ENCODE peak calls at places on chromosomes 5 and 9, in eight cellular contexts. One of them, this sample, is unnamed.
A peak's percentile ranks its signal among the peaks of the same experiment; 100 is the strongest.

GRCh38 chr5:160260006-160260775 is 30.9 kb downstream of the FABP6 start:
- DNase-seq in AG04450: no peak
- DNase-seq in WERI-Rb-1: no peak
- DNase-seq in GM23248: no peak
- DNase-seq in brain microvascular endothelial cell: peak; percentile 6
- DNase-seq in dorsolateral prefrontal cortex: peak; percentile 11
- DNase-seq in PC-9: peak; percentile 35
- DNase-seq in endothelial cell of umbilical vein: no peak
- DNase-seq in this sample: no peak

GRCh38 chr9:14136047-14136446 is 177.9 kb downstream of the NFIB start:
- DNase-seq in GM23248: no peak
- DNase-seq in brain microvascular endothelial cell: no peak
- DNase-seq in AG04450: no peak
- DNase-seq in endothelial cell of umbilical vein: no peak
- DNase-seq in PC-9: no peak
- DNase-seq in dorsolateral prefrontal cortex: no peak
- DNase-seq in WERI-Rb-1: no peak
- DNase-seq in this sample: no peak

GRCh38 chr5:94632024-94632423 is 13.6 kb downstream of the SLF1 start:
- DNase-seq in AG04450: no peak
- DNase-seq in endothelial cell of umbilical vein: no peak
- DNase-seq in WERI-Rb-1: no peak
- DNase-seq in dorsolateral prefrontal cortex: no peak
- DNase-seq in PC-9: no peak
- DNase-seq in GM23248: no peak
- DNase-seq in brain microvascular endothelial cell: no peak
- DNase-seq in this sample: no peak

GRCh38 chr9:4164356-4164755 is 135.5 kb downstream of the GLIS3 start:
- DNase-seq in PC-9: no peak
- DNase-seq in dorsolateral prefrontal cortex: no peak
- DNase-seq in WERI-Rb-1: no peak
- DNase-seq in GM23248: no peak
- DNase-seq in AG04450: no peak
- DNase-seq in endothelial cell of umbilical vein: no peak
- DNase-seq in brain microvascular endothelial cell: no peak
- DNase-seq in this sample: no peak

GRCh38 chr5:32711693-32712462 is 757 bp downstream of the NPR3 start:
- DNase-seq in brain microvascular endothelial cell: peak; percentile 22
- DNase-seq in PC-9: no peak
- DNase-seq in WERI-Rb-1: no peak
- DNase-seq in endothelial cell of umbilical vein: peak; percentile 19
- DNase-seq in AG04450: no peak
- DNase-seq in GM23248: peak; percentile 85
- DNase-seq in dorsolateral prefrontal cortex: no peak
- DNase-seq in this sample: no peak

GRCh38 chr9:98107926-98108325 is 11.1 kb downstream of the TRIM14 start:
- DNase-seq in brain microvascular endothelial cell: no peak
- DNase-seq in WERI-Rb-1: no peak
- DNase-seq in AG04450: no peak
- DNase-seq in PC-9: no peak
- DNase-seq in dorsolateral prefrontal cortex: no peak
- DNase-seq in GM23248: no peak
- DNase-seq in endothelial cell of umbilical vein: no peak
- DNase-seq in this sample: no peak

GRCh38 chr5:161414896-161415295 is 131.6 kb downstream of the GABRB2 start:
- DNase-seq in PC-9: no peak
- DNase-seq in GM23248: no peak
- DNase-seq in AG04450: no peak
- DNase-seq in endothelial cell of umbilical vein: no peak
- DNase-seq in WERI-Rb-1: no peak
- DNase-seq in brain microvascular endothelial cell: no peak
- DNase-seq in dorsolateral prefrontal cortex: no peak
- DNase-seq in this sample: no peak

GRCh38 chr9:126756876-126757415 is 47.9 kb upstream of the ZBTB43 start:
- DNase-seq in dorsolateral prefrontal cortex: no peak
- DNase-seq in brain microvascular endothelial cell: no peak
- DNase-seq in WERI-Rb-1: no peak
- DNase-seq in AG04450: no peak
- DNase-seq in PC-9: no peak
- DNase-seq in endothelial cell of umbilical vein: no peak
- DNase-seq in GM23248: no peak
- DNase-seq in this sample: no peak

GRCh38 chr9:136784249-136784996 is 6.7 kb upstream of the TMEM141 start:
- DNase-seq in dorsolateral prefrontal cortex: no peak
- DNase-seq in PC-9: no peak
- DNase-seq in endothelial cell of umbilical vein: peak; percentile 28
- DNase-seq in AG04450: no peak
- DNase-seq in GM23248: peak; percentile 58
- DNase-seq in WERI-Rb-1: no peak
- DNase-seq in brain microvascular endothelial cell: no peak
- DNase-seq in this sample: no peak

GRCh38 chr9:28799876-28800275 is 1226.6 kb upstream of the C9orf72 start:
- DNase-seq in brain microvascular endothelial cell: no peak
- DNase-seq in GM23248: no peak
- DNase-seq in WERI-Rb-1: no peak
- DNase-seq in endothelial cell of umbilical vein: no peak
- DNase-seq in AG04450: no peak
- DNase-seq in dorsolateral prefrontal cortex: no peak
- DNase-seq in PC-9: no peak
- DNase-seq in this sample: no peak

GRCh38 chr5:161857358-161857757 is 9.4 kb downstream of the GABRA1 start:
- DNase-seq in PC-9: no peak
- DNase-seq in WERI-Rb-1: no peak
- DNase-seq in dorsolateral prefrontal cortex: no peak
- DNase-seq in endothelial cell of umbilical vein: no peak
- DNase-seq in AG04450: no peak
- DNase-seq in brain microvascular endothelial cell: no peak
- DNase-seq in GM23248: no peak
- DNase-seq in this sample: no peak

GRCh38 chr9:107712390-107712789 is 222.8 kb upstream of the KLF4 start:
- DNase-seq in brain microvascular endothelial cell: peak; percentile 56
- DNase-seq in GM23248: peak; percentile 70
- DNase-seq in dorsolateral prefrontal cortex: no peak
- DNase-seq in WERI-Rb-1: no peak
- DNase-seq in AG04450: no peak
- DNase-seq in endothelial cell of umbilical vein: peak; percentile 24
- DNase-seq in PC-9: peak; percentile 86
- DNase-seq in this sample: no peak

GRCh38 chr5:93585054-93585751 is 2.2 kb downstream of the NR2F1 start:
- DNase-seq in endothelial cell of umbilical vein: peak; percentile 67
- DNase-seq in WERI-Rb-1: peak; percentile 60
- DNase-seq in brain microvascular endothelial cell: no peak
- DNase-seq in AG04450: no peak
- DNase-seq in PC-9: no peak
- DNase-seq in GM23248: peak; percentile 66
- DNase-seq in dorsolateral prefrontal cortex: no peak
- DNase-seq in this sample: no peak

GRCh38 chr9:80690340-80690939 is 998.9 kb downstream of the TLE1 start:
- DNase-seq in WERI-Rb-1: no peak
- DNase-seq in GM23248: no peak
- DNase-seq in AG04450: no peak
- DNase-seq in brain microvascular endothelial cell: no peak
- DNase-seq in dorsolateral prefrontal cortex: no peak
- DNase-seq in PC-9: no peak
- DNase-seq in endothelial cell of umbilical vein: no peak
- DNase-seq in this sample: no peak

GRCh38 chr5:98292496-98292895 is 481.0 kb upstream of the RGMB start:
- DNase-seq in GM23248: peak; percentile 11
- DNase-seq in endothelial cell of umbilical vein: no peak
- DNase-seq in AG04450: no peak
- DNase-seq in PC-9: no peak
- DNase-seq in dorsolateral prefrontal cortex: no peak
- DNase-seq in brain microvascular endothelial cell: no peak
- DNase-seq in WERI-Rb-1: no peak
- DNase-seq in this sample: no peak

GRCh38 chr5:137833463-137833862 is 34.2 kb upstream of the MYOT start:
- DNase-seq in PC-9: peak; percentile 97
- DNase-seq in endothelial cell of umbilical vein: no peak
- DNase-seq in GM23248: peak; percentile 70
- DNase-seq in brain microvascular endothelial cell: peak; percentile 83
- DNase-seq in AG04450: no peak
- DNase-seq in WERI-Rb-1: peak; percentile 47
- DNase-seq in dorsolateral prefrontal cortex: no peak
- DNase-seq in this sample: no peak

GRCh38 chr5:79484731-79485130 is 29.2 kb downstream of the HOMER1 start:
- DNase-seq in AG04450: no peak
- DNase-seq in WERI-Rb-1: no peak
- DNase-seq in endothelial cell of umbilical vein: no peak
- DNase-seq in brain microvascular endothelial cell: peak; percentile 8
- DNase-seq in dorsolateral prefrontal cortex: no peak
- DNase-seq in PC-9: no peak
- DNase-seq in GM23248: peak; percentile 13
- DNase-seq in this sample: no peak

GRCh38 chr5:5199460-5199859 is 59.3 kb downstream of the ADAMTS16 start:
- DNase-seq in AG04450: no peak
- DNase-seq in PC-9: no peak
- DNase-seq in brain microvascular endothelial cell: no peak
- DNase-seq in dorsolateral prefrontal cortex: no peak
- DNase-seq in GM23248: peak; percentile 11
- DNase-seq in WERI-Rb-1: no peak
- DNase-seq in endothelial cell of umbilical vein: no peak
- DNase-seq in this sample: no peak

GRCh38 chr9:134243778-134244467 is 79.6 kb upstream of the RNU6ATAC start:
- DNase-seq in PC-9: no peak
- DNase-seq in WERI-Rb-1: no peak
- DNase-seq in brain microvascular endothelial cell: no peak
- DNase-seq in dorsolateral prefrontal cortex: no peak
- DNase-seq in GM23248: peak; percentile 55
- DNase-seq in AG04450: peak; percentile 21
- DNase-seq in endothelial cell of umbilical vein: no peak
- DNase-seq in this sample: no peak

GRCh38 chr9:23822331-23823169 is 3.5 kb downstream of the ELAVL2 start:
- DNase-seq in PC-9: no peak
- DNase-seq in AG04450: no peak
- DNase-seq in brain microvascular endothelial cell: no peak
- DNase-seq in WERI-Rb-1: no peak
- DNase-seq in dorsolateral prefrontal cortex: no peak
- DNase-seq in GM23248: no peak
- DNase-seq in endothelial cell of umbilical vein: no peak
- DNase-seq in this sample: no peak

DNA sequence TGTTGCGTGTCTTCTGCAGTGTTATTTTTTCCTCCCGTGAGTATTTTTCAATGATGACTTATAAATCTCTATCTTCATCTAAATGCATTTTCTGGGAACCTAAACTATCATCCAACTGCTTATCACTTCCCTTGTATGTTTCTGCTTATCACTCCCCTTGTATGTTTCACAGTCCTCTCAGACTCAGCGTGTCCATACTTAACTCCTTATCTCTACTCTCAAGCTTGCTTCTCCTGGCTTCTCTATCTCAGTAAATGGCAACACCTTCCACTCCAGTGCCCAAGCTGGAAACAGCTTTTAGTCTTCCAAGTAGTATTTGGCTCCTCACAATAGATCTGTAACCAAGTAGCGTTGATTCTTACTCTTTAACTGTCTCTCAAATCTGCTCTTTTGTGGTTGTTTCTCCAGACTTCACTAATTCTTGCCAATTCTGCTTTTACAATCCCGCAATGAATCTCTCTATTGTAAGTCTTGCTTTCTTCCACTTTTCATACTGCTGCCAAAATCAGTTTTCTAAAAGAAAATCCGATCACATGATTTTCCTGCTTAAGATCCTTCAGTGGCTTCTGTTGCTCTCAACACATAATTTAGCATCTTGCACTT is 33.8 kb upstream of the TXNDC8 start:
- DNase-seq in GM23248: no peak
- DNase-seq in endothelial cell of umbilical vein: no peak
- DNase-seq in WERI-Rb-1: no peak
- DNase-seq in dorsolateral prefrontal cortex: no peak
- DNase-seq in AG04450: no peak
- DNase-seq in PC-9: no peak
- DNase-seq in brain microvascular endothelial cell: no peak
- DNase-seq in this sample: no peak
- H3K27ac ChIP-seq in GM23248: no peak overlapping the region
- H3K27ac ChIP-seq in endothelial cell of umbilical vein: no peak overlapping the region
- H3K27ac ChIP-seq in WERI-Rb-1: no peak overlapping the region
- H3K27ac ChIP-seq in dorsolateral prefrontal cortex: no peak overlapping the region
- H3K27ac ChIP-seq in AG04450: no peak overlapping the region
- H3K27ac ChIP-seq in PC-9: no peak overlapping the region
- H3K27ac ChIP-seq in brain microvascular endothelial cell: no peak overlapping the region
- H3K27ac ChIP-seq in this sample: no peak overlapping the region

GRCh38 chr5:119340597-119341218 is 15.1 kb upstream of the TNFAIP8 start:
- DNase-seq in endothelial cell of umbilical vein: no peak
- DNase-seq in PC-9: no peak
- DNase-seq in GM23248: no peak
- DNase-seq in dorsolateral prefrontal cortex: no peak
- DNase-seq in brain microvascular endothelial cell: no peak
- DNase-seq in WERI-Rb-1: no peak
- DNase-seq in AG04450: no peak
- DNase-seq in this sample: no peak
- H3K27ac ChIP-seq in endothelial cell of umbilical vein: no peak overlapping the region
- H3K27ac ChIP-seq in PC-9: no peak overlapping the region
- H3K27ac ChIP-seq in GM23248: no peak overlapping the region
- H3K27ac ChIP-seq in dorsolateral prefrontal cortex: no peak overlapping the region
- H3K27ac ChIP-seq in brain microvascular endothelial cell: no peak overlapping the region
- H3K27ac ChIP-seq in WERI-Rb-1: no peak overlapping the region
- H3K27ac ChIP-seq in AG04450: no peak overlapping the region
- H3K27ac ChIP-seq in this sample: no peak overlapping the region

DNA sequence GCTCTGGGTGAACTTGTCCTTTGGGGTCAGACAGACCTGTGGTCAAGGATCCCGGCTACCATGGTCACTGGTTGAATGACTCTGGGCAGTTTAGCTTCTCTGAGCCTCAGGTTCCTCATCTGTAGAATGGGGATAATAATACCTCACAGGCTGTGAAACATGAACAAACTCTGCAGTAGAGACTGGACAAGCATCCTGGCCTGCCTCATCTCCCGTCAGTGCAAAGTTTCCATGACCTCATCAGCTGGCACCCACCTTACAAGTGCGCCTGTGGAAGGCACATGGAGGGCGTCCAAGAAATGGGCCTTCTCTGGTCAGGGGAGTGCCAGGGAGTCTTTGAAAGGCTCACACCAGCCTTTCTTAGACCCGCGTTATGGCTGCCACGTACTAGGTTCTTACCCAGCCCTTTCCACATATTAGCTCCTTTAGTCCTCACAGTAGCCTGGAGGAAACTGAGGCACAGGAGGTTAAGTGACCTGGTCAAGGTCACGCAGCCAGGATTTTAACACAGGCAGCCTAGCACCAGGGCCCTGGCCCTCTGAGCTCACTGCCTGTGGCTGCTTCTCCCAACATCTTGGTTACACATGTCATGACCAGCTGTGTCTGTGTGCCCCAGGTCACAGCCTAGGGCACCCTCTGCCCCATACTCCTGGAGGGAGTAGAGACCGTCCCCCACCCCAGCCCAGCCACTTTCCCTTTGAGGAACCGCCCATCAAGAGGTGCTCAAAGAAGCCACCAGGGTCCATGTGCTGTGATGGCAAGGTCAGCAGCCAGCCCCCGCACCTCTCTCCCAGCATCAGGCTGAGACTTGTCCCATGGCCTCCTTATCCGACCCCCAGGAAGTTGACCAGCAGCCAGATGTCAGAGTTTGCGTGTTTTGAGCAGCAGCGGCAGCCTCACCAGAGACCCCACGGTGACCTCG is 39.4 kb upstream of the RPL26L1 start:
- DNase-seq in endothelial cell of umbilical vein: no peak
- DNase-seq in GM23248: no peak
- DNase-seq in brain microvascular endothelial cell: no peak
- DNase-seq in WERI-Rb-1: no peak
- DNase-seq in dorsolateral prefrontal cortex: no peak
- DNase-seq in AG04450: no peak
- DNase-seq in PC-9: no peak
- DNase-seq in this sample: no peak
- H3K27ac ChIP-seq in endothelial cell of umbilical vein: no peak overlapping the region
- H3K27ac ChIP-seq in GM23248: peak overlapping the region; percentile 65
- H3K27ac ChIP-seq in brain microvascular endothelial cell: peak overlapping the region; percentile 98
- H3K27ac ChIP-seq in WERI-Rb-1: no peak overlapping the region
- H3K27ac ChIP-seq in dorsolateral prefrontal cortex: peak overlapping the region; percentile 48
- H3K27ac ChIP-seq in AG04450: peak overlapping the region; percentile 100
- H3K27ac ChIP-seq in PC-9: no peak overlapping the region
- H3K27ac ChIP-seq in this sample: no peak overlapping the region

GRCh38 chr5:110736763-110737162 is 2.0 kb upstream of the SLC25A46 start:
- DNase-seq in brain microvascular endothelial cell: no peak
- DNase-seq in GM23248: no peak
- DNase-seq in dorsolateral prefrontal cortex: no peak
- DNase-seq in PC-9: no peak
- DNase-seq in AG04450: no peak
- DNase-seq in WERI-Rb-1: no peak
- DNase-seq in endothelial cell of umbilical vein: no peak
- DNase-seq in this sample: no peak
- H3K27ac ChIP-seq in brain microvascular endothelial cell: no peak overlapping the region
- H3K27ac ChIP-seq in GM23248: no peak overlapping the region
- H3K27ac ChIP-seq in dorsolateral prefrontal cortex: no peak overlapping the region
- H3K27ac ChIP-seq in PC-9: no peak overlapping the region
- H3K27ac ChIP-seq in AG04450: no peak overlapping the region
- H3K27ac ChIP-seq in WERI-Rb-1: no peak overlapping the region
- H3K27ac ChIP-seq in endothelial cell of umbilical vein: no peak overlapping the region
- H3K27ac ChIP-seq in this sample: no peak overlapping the region